ENCODE peak calls at places on chromosomes 13 and 19, in four cellular contexts. U, J, F and Q are unnamed samples.

GRCh38 chr13:111860161-111860560 is 206.8 kb upstream of the SOX1 start:
- DNase-seq in U (no peak), J (no peak), F (no peak), Q (no peak)

GRCh38 chr13:20141238-20142018 is 19.4 kb downstream of the GJA3 start:
- DNase-seq in U (no peak), J (no peak), F (no peak), Q (no peak)

GRCh38 chr19:4172861-4173473 is 9.4 kb downstream of the SIRT6 start:
- DNase-seq in U (peak), J (peak), F (peak), Q (peak)

GRCh38 chr13:41548870-41549269 is 91.5 kb downstream of the RGCC start:
- DNase-seq in U (no peak), J (no peak), F (no peak), Q (no peak)

GRCh38 chr19:3801412-3802096 is 15.4 kb upstream of the MATK start:
- DNase-seq in U (peak), J (peak), F (no peak), Q (peak)

GRCh38 chr19:47110521-47111080 is 3.0 kb downstream of the ZC3H4 start:
- DNase-seq in U (no peak), J (no peak), F (no peak), Q (no peak)

GRCh38 chr13:80408270-80408669 is 67.3 kb upstream of the SPRY2 start:
- DNase-seq in U (no peak), J (no peak), F (no peak), Q (no peak)

GRCh38 chr13:24261566-24261965 is 47.8 kb upstream of the C1QTNF9 start:
- DNase-seq in U (no peak), J (no peak), F (no peak), Q (no peak)

GRCh38 chr19:42088471-42089190 is 12.7 kb downstream of the ZNF574 start:
- DNase-seq in U (peak), J (peak), F (peak), Q (no peak)

GRCh38 chr19:13881692-13882418 is 4.9 kb downstream of the NANOS3 start:
- DNase-seq in U (peak), J (peak), F (peak), Q (no peak)

GRCh38 chr13:94415484-94415883 is 64.0 kb downstream of the DCT start:
- DNase-seq in U (no peak), J (no peak), F (no peak), Q (no peak)

GRCh38 chr13:40600145-40600751 is 66.2 kb downstream of the FOXO1 start:
- DNase-seq in U (no peak), J (no peak), F (no peak), Q (no peak)

GRCh38 chr19:2659856-2660432 is 42.5 kb downstream of the GNG7 start:
- DNase-seq in U (no peak), J (no peak), F (no peak), Q (no peak)

GRCh38 chr13:37187611-37188010 is 82.1 kb upstream of the CSNK1A1L start:
- DNase-seq in U (peak), J (peak), F (peak), Q (no peak)

GRCh38 chr19:38298841-38299680 is 5.0 kb upstream of the C19orf33 start:
- DNase-seq in U (peak), J (peak), F (no peak), Q (no peak)

GRCh38 chr13:87280139-87280538 is 391.0 kb upstream of the SLITRK5 start:
- DNase-seq in U (no peak), J (no peak), F (no peak), Q (peak)

GRCh38 chr13:41061914-41062837 is 867 bp downstream of the WBP4 start:
- DNase-seq in U (peak), J (peak), F (peak), Q (peak)

GRCh38 chr19:10262771-10263170 is 8.1 kb upstream of the ICAM1 start:
- DNase-seq in U (peak), J (peak), F (peak), Q (no peak)

GRCh38 chr19:28883241-28883693 is 329.7 kb downstream of the UQCRFS1 start:
- DNase-seq in U (peak), J (peak), F (peak), Q (no peak)

GRCh38 chr19:40629346-40629745 is 28.2 kb downstream of the LTBP4 start:
- DNase-seq in U (no peak), J (no peak), F (no peak), Q (no peak)

GRCh38 chr19:35911790-35912189 is 3.7 kb upstream of the TYROBP start:
- DNase-seq in U (peak), J (no peak), F (no peak), Q (peak)

GRCh38 chr19:41740415-41741243 is 14.7 kb upstream of the CEACAM6 start:
- DNase-seq in U (no peak), J (no peak), F (no peak), Q (peak)

GRCh38 chr19:3964256-3965194 is 6.4 kb downstream of the DAPK3 start:
- DNase-seq in U (no peak), J (no peak), F (no peak), Q (no peak)

GRCh38 chr19:46493236-46494114 is 2.2 kb downstream of the PNMA8B start:
- DNase-seq in U (no peak), J (peak), F (peak), Q (no peak)

GRCh38 chr19:33175886-33176669 is 18.1 kb upstream of the LRP3 start:
- DNase-seq in U (peak), J (peak), F (no peak), Q (peak)

GRCh38 chr13:100298691-100299090 is 209.8 kb downstream of the PCCA start:
- DNase-seq in U (no peak), J (no peak), F (no peak), Q (no peak)

GRCh38 chr19:18093439-18094161 is 4.0 kb upstream of the MAST3 start:
- DNase-seq in U (no peak), J (peak), F (peak), Q (peak)

GRCh38 chr13:29892149-29892548 is 41.7 kb upstream of the UBL3 start:
- DNase-seq in U (no peak), J (no peak), F (no peak), Q (no peak)

GRCh38 chr19:1911098-1911497 is 5.9 kb downstream of the ADAT3 start:
- DNase-seq in U (no peak), J (no peak), F (no peak), Q (no peak)

GRCh38 chr19:40317338-40317737 is 30.9 kb downstream of the C19orf47 start:
- DNase-seq in U (no peak), J (no peak), F (no peak), Q (no peak)

GRCh38 chr13:34020388-34020787 is 202.4 kb downstream of the RFC3 start:
- DNase-seq in U (no peak), J (no peak), F (no peak), Q (peak)

GRCh38 chr13:57224414-57224813 is 57.4 kb downstream of the PRR20E start:
- DNase-seq in U (no peak), J (no peak), F (no peak), Q (no peak)

GRCh38 chr19:28327905-28328304 is 885.0 kb downstream of the UQCRFS1 start:
- DNase-seq in U (no peak), J (no peak), F (no peak), Q (no peak)

GRCh38 chr13:89982406-89983085 is 1364.9 kb upstream of the MIR17HG start:
- DNase-seq in U (peak), J (peak), F (peak), Q (peak)

GRCh38 chr19:3606690-3607289 is at the start of gene TBXA2R:
- DNase-seq in U (peak), J (peak), F (peak), Q (peak)

GRCh38 chr19:30236006-30236405 is 136.2 kb upstream of the ZNF536 start:
- DNase-seq in U (no peak), J (no peak), F (no peak), Q (no peak)

GRCh38 chr13:30752201-30752797 is 17.0 kb downstream of the ALOX5AP start:
- DNase-seq in U (peak), J (peak), F (peak), Q (peak)

GRCh38 chr19:23986623-23987022 is 71.9 kb downstream of the ZNF726 start:
- DNase-seq in U (no peak), J (no peak), F (no peak), Q (no peak)

GRCh38 chr13:32098275-32098674 is 66.7 kb downstream of the FRY start:
- DNase-seq in U (no peak), J (no peak), F (peak), Q (peak)

GRCh38 chr13:85616275-85616674 is 182.9 kb downstream of the SLITRK6 start:
- DNase-seq in U (peak), J (no peak), F (no peak), Q (peak)

GRCh38 chr13:85618514-85618913 is 180.7 kb downstream of the SLITRK6 start:
- DNase-seq in U (no peak), J (no peak), F (no peak), Q (no peak)

DNA sequence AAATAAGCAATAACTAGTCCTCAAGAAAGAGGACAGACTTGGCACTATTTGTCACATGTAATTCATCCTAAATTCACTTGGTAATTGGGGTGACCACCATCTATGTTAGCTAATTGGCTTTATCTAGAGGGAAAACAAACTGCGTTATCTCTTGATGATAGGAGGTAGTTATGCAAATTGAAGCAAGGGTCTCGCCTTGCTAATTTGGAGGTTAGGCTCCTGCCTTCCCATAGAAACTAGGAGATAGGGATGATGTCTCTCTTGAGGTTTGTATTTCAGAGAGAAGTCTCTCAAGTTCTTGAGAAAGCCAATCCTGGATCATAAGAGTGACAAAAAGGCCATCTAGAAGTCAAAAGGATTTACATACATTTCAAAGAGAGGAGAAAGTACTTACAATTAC is 179.9 kb downstream of the SLITRK6 start:
- DNase-seq in U (no peak), J (no peak), F (no peak), Q (no peak)
- TF ChIP-seq CTCF in U (no peak), J (no peak), F (no peak), Q (no peak)

DNA sequence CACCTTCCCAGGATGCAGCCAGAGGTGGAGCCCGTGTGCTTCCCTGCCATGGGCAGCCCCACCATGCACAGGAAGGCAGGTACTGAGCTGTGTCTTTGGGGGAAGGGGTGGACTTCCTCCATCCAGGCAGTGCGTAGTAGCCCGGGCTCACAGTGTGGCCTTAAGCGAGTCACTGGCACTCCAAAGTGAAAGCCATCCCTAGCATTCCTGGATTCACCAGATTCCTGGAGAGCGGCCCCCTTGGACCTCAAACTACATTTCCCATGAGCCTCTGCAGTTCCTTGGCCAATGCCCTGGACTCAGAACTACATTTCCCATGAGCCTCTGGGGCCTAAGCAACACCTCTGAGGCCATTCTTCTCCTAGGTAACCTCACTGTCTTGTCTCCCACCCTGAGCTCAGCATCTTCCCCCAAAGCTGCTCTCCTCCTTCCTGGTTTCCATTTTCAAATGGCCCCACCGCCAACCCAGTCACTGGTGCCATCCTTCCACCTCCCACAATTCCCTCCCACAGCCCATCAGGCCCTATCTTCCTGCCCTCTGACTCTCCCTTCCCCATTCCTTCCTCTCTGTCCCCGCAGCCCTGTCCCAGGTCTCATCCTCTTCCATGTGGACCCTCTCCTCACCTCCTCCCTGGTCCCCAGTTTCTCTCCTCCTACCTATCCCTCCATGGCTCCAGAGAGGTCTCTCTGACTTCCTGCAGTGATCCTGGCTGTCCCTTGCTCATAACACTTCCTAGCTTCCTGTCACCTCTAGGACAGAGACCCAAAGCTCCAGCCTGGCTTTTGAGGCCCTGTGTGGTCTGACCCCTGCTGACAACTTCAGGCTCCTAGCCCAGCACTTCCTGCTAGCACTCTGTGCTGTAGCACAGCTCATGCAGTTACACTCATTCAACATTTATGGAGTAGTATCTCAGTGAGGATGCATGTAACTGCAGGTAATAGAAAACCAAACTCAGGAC is at the start of gene C19orf81:
- DNase-seq in U (no peak), J (no peak), F (peak), Q (no peak)
- H3K4me3 ChIP-seq in U (no peak), J (no peak), F (no peak), Q (no peak)

DNA sequence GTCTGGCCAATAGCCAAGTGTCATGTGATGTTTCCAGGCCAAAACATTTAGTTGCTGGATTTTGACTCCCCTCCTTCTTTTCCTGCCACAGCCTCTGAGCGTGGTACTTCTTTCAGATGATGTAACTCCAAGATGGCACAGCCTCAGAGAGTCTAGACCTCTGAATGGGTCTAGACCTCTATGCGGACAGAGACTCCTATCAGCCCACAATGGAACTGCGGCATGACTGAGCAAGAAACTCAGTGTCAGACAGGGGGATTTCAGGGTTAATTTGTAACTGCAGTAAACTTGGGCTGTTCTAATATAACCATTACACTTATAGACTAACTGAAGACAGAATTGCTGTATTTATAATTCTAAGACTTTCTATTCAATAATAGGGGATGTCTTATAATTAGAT is 42.6 kb upstream of the ZDHHC20 start:
- DNase-seq in U (no peak), J (no peak), F (no peak), Q (no peak)
- TF ChIP-seq CTCF in U (no peak), J (peak), F (no peak), Q (peak)

GRCh38 chr19:49767380-49767779 is 579 bp downstream of the AP2A1 start:
- DNase-seq in U (no peak), J (peak), F (no peak), Q (no peak)

GRCh38 chr19:49770529-49770928 is 3.7 kb downstream of the AP2A1 start:
- DNase-seq in U (no peak), J (no peak), F (no peak), Q (no peak)

GRCh38 chr19:49766938-49767315 is at the start of gene AP2A1:
- DNase-seq in U (no peak), J (no peak), F (no peak), Q (no peak)

GRCh38 chr19:49766007-49766937 is 529 bp upstream of the AP2A1 start:
- DNase-seq in U (peak), J (peak), F (peak), Q (peak)

DNA sequence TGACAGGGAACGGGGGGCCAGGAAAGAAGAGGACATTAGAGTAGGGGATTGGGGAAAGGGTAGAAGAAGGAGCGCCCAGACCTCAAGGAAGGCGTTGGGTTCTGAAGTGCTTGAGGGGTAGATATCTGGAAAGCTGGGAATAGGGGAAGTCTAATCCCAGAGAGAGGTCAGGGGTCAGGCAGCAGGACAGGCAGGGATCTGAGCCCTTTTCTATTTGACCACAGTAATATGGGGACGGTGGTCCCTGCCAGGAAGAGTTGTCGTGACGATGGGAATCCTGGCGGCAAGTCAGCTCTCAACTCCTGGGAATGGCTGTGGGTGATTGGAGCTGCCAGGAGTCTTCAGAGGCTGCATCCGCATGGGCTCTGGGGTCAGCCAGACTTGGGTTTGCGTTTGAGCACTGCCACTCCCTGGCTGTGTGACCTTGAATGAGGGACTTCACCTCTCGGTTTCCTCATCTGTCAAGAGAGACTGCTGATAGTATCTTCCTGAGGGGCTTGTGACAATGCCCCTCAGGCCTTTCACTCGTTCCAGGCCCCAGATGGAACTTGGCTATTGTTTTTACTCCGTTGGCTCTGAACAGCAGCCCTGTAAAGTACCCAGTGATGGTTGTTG is 1.3 kb downstream of the AP2A1 start:
- DNase-seq in U (no peak), J (no peak), F (no peak), Q (no peak)
- H3K4me3 ChIP-seq in U (peak), J (peak), F (peak), Q (peak)

GRCh38 chr13:39515231-39515630 is 87.8 kb downstream of the LHFPL6 start:
- DNase-seq in U (no peak), J (no peak), F (no peak), Q (no peak)

GRCh38 chr13:39510296-39510695 is 92.7 kb downstream of the LHFPL6 start:
- DNase-seq in U (no peak), J (no peak), F (no peak), Q (peak)

GRCh38 chr13:39512687-39513086 is 90.3 kb downstream of the LHFPL6 start:
- DNase-seq in U (no peak), J (no peak), F (no peak), Q (peak)

GRCh38 chr13:39516140-39516539 is 86.9 kb downstream of the LHFPL6 start:
- DNase-seq in U (peak), J (no peak), F (no peak), Q (no peak)
- TF ChIP-seq CTCF in U (no peak), J (no peak), F (no peak), Q (no peak)